ENCODE peak calls at places on chromosomes 12 and 14, in four cellular contexts. U, J, R and L are unnamed samples.

GRCh38 chr12:106645074-106645421 is 62.2 kb downstream of the RFX4 start:
- DNase-seq in U (no peak), J (no peak), R (peak; percentile 60), L (peak; percentile 35)

GRCh38 chr14:79961197-79961596 is 250.1 kb downstream of the DIO2 start:
- DNase-seq in U (no peak), J (no peak), R (no peak), L (no peak)

GRCh38 chr12:25501565-25501964 is 51.5 kb downstream of the LMNTD1 start:
- DNase-seq in U (no peak), J (no peak), R (no peak), L (no peak)

GRCh38 chr12:124786065-124786964 is 77.3 kb downstream of the SCARB1 start:
- DNase-seq in U (no peak), J (no peak), R (peak; percentile 53), L (peak; percentile 63)

GRCh38 chr14:25411933-25412757 is 362.2 kb upstream of the STXBP6 start:
- DNase-seq in U (no peak), J (peak; percentile 18), R (no peak), L (peak; percentile 6)

GRCh38 chr14:77882098-77882497 is 82.2 kb downstream of the ADCK1 start:
- DNase-seq in U (peak; percentile 67), J (no peak), R (peak; percentile 11), L (peak; percentile 14)

GRCh38 chr14:101004954-101005353 is 101.4 kb upstream of the RTL1 start:
- DNase-seq in U (no peak), J (no peak), R (no peak), L (no peak)

GRCh38 chr12:88503344-88503743 is 76.9 kb downstream of the KITLG start:
- DNase-seq in U (no peak), J (no peak), R (no peak), L (no peak)

GRCh38 chr14:73741876-73742519 is 27.8 kb upstream of the PNMA1 start:
- DNase-seq in U (no peak), J (peak; percentile 11), R (no peak), L (no peak)

GRCh38 chr14:38623661-38624060 is 367.8 kb upstream of the CLEC14A start:
- DNase-seq in U (no peak), J (no peak), R (no peak), L (no peak)

GRCh38 chr12:52232233-52232915 is 669 bp upstream of the KRT7 start:
- DNase-seq in U (peak; percentile 61), J (no peak), R (no peak), L (no peak)

GRCh38 chr14:85252011-85252410 is 277.9 kb upstream of the FLRT2 start:
- DNase-seq in U (no peak), J (no peak), R (no peak), L (peak; percentile 89)

GRCh38 chr14:103014466-103015319 is 42.7 kb downstream of the CDC42BPB start:
- DNase-seq in U (no peak), J (no peak), R (no peak), L (peak; percentile 66)

GRCh38 chr14:41548666-41549065 is 58.0 kb upstream of the LRFN5 start:
- DNase-seq in U (no peak), J (no peak), R (no peak), L (no peak)

GRCh38 chr14:62206456-62206855 is 444.2 kb downstream of the SNAPC1 start:
- DNase-seq in U (no peak), J (no peak), R (no peak), L (peak; percentile 19)

GRCh38 chr12:22500100-22500499 is 44.2 kb downstream of the C2CD5 start:
- DNase-seq in U (no peak), J (no peak), R (no peak), L (no peak)

GRCh38 chr14:72599579-72600470 is 294.1 kb downstream of the DPF3 start:
- DNase-seq in U (no peak), J (no peak), R (no peak), L (no peak)

GRCh38 chr14:58783801-58784511 is 146.2 kb downstream of the DACT1 start:
- DNase-seq in U (no peak), J (no peak), R (no peak), L (no peak)

GRCh38 chr14:51873221-51873893 is 12.9 kb downstream of the GNG2 start:
- DNase-seq in U (no peak), J (peak; percentile 13), R (no peak), L (peak; percentile 69)

GRCh38 chr14:86464386-86464785 is 934.4 kb downstream of the FLRT2 start:
- DNase-seq in U (no peak), J (no peak), R (no peak), L (peak; percentile 1)

GRCh38 chr12:121786441-121786825 is 7.1 kb downstream of the RHOF start:
- DNase-seq in U (no peak), J (no peak), R (peak; percentile 88), L (peak; percentile 100)

GRCh38 chr12:6821271-6821673 is 349 bp upstream of the GPR162 start:
- DNase-seq in U (no peak), J (peak; percentile 43), R (peak; percentile 60), L (peak; percentile 29)

GRCh38 chr12:112386726-112387125 is 4.5 kb upstream of the HECTD4 start:
- DNase-seq in U (no peak), J (no peak), R (no peak), L (no peak)

GRCh38 chr14:22388669-22389625 is 200.1 kb downstream of the DAD1 start:
- DNase-seq in U (no peak), J (no peak), R (no peak), L (peak; percentile 73)

GRCh38 chr14:67269338-67270060 is 28.3 kb downstream of the PALS1 start:
- DNase-seq in U (no peak), J (no peak), R (no peak), L (no peak)

GRCh38 chr12:54502485-54502884 is 4.9 kb downstream of the NCKAP1L start:
- DNase-seq in U (no peak), J (no peak), R (no peak), L (peak; percentile 13)

GRCh38 chr12:14239350-14239934 is 126.0 kb upstream of the ATF7IP start:
- DNase-seq in U (no peak), J (peak; percentile 75), R (no peak), L (no peak)

GRCh38 chr12:92702754-92703679 is at the start of gene PLEKHG7:
- DNase-seq in U (no peak), J (peak; percentile 3), R (peak; percentile 37), L (peak; percentile 46)

GRCh38 chr12:92261071-92261470 is 115.4 kb upstream of the BTG1 start:
- DNase-seq in U (no peak), J (no peak), R (no peak), L (no peak)

GRCh38 chr14:85447883-85448282 is 82.1 kb upstream of the FLRT2 start:
- DNase-seq in U (no peak), J (no peak), R (no peak), L (no peak)

GRCh38 chr12:120514002-120514401 is 15.0 kb downstream of the COQ5 start:
- DNase-seq in U (no peak), J (no peak), R (no peak), L (no peak)

GRCh38 chr12:100391856-100392255 is 35.0 kb downstream of the SLC17A8 start:
- DNase-seq in U (no peak), J (no peak), R (peak; percentile 42), L (no peak)

GRCh38 chr14:100427166-100427565 is 104.0 kb downstream of the SLC25A47 start:
- DNase-seq in U (no peak), J (no peak), R (no peak), L (no peak)

GRCh38 chr14:37150414-37150813 is 22.0 kb downstream of the SLC25A21 start:
- DNase-seq in U (no peak), J (peak; percentile 40), R (no peak), L (peak; percentile 59)
- TF ChIP-seq CTCF in U (peak; percentile 85), J (peak; percentile 86), R (peak; percentile 51), L (peak; percentile 61)

GRCh38 chr12:104166465-104166864 is 28.5 kb upstream of the NFYB start:
- DNase-seq in U (no peak), J (no peak), R (no peak), L (no peak)
- TF ChIP-seq CTCF in U (no peak), J (no peak), R (no peak), L (no peak)

GRCh38 chr14:104075530-104076151 is 9.9 kb upstream of the ASPG start:
- DNase-seq in U (no peak), J (peak; percentile 31), R (no peak), L (peak; percentile 18)
- TF ChIP-seq CTCF in U (peak; percentile 74), J (peak; percentile 77), R (no peak), L (peak; percentile 58)

GRCh38 chr12:133135747-133136146 is 5.3 kb downstream of the ZNF10 start:
- DNase-seq in U (no peak), J (no peak), R (no peak), L (no peak)

GRCh38 chr12:133129368-133130037 is 571 bp downstream of the ZNF891 start:
- DNase-seq in U (no peak), J (peak; percentile 44), R (no peak), L (peak; percentile 47)

GRCh38 chr12:133124674-133125073 is 5.4 kb downstream of the ZNF891 start:
- DNase-seq in U (no peak), J (no peak), R (no peak), L (no peak)

GRCh38 chr12:133130808-133131128 is 341 bp downstream of the ZNF10 start:
- DNase-seq in U (no peak), J (no peak), R (peak; percentile 45), L (no peak)

GRCh38 chr12:133130038-133130807 is at the start of the genes ZNF10 and ZNF891:
- DNase-seq in U (peak; percentile 98), J (peak; percentile 94), R (peak; percentile 97), L (peak; percentile 98)
- TF ChIP-seq CTCF in U (no peak), J (no peak), R (no peak), L (no peak)

DNA sequence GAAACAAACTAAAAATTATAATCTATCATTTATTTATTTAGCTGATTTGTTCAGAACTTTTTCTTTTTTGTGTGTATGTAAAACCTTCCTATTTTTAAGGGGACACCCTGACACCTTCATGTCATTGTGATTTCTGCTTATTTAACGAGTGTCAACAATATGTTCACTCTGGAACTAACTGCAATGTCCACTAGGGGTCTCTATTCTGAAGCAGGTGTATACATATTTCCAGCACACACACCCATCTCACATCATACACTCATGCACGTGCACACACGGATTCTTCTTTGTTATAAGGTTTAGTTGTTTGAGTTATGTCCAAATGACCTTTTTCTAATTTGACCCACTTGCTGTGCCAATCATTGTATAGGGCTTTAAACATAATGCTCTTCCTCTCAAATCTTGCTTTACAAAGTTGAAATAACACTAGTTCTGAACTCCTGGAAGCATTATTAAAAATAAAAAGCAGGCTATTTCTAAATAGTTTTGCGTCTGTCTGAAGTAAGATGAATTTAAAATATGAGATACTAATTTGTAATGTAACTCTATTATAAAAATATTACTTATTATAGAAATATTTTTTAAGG is 15.5 kb downstream of the E2F7 start:
- DNase-seq in U (no peak), J (peak; percentile 79), R (no peak), L (peak; percentile 81)
- TF ChIP-seq CTCF in U (peak; percentile 94), J (peak; percentile 97), R (peak; percentile 67), L (peak; percentile 76)

GRCh38 chr12:126369487-126370463 is 1304.5 kb downstream of the AACS start:
- DNase-seq in U (no peak), J (no peak), R (no peak), L (peak; percentile 19)
- TF ChIP-seq CTCF in U (peak; percentile 27), J (no peak), R (no peak), L (no peak)

GRCh38 chr12:31589896-31590729 is 823 bp downstream of the DENND5B start:
- DNase-seq in U (no peak), J (peak; percentile 81), R (peak; percentile 79), L (peak; percentile 57)
- TF ChIP-seq CTCF in U (peak; percentile 55), J (peak; percentile 54), R (no peak), L (no peak)

GRCh38 chr12:111271674-111272418 is 97.0 kb downstream of the PHETA1 start:
- DNase-seq in U (no peak), J (peak; percentile 40), R (no peak), L (no peak)
- TF ChIP-seq CTCF in U (peak; percentile 69), J (peak; percentile 78), R (no peak), L (peak; percentile 40)